ENCODE peak calls at places on chromosomes 11 and 22, in eight cellular contexts. A, X, W, M, C, O, Y and P are unnamed samples.

GRCh38 chr11:503179-503981 is 3.7 kb downstream of the RNH1 start:
- DNase-seq in A (no peak), X (peak), W (no peak), M (no peak), C (no peak), O (peak), Y (no peak), P (peak)

GRCh38 chr22:49913446-49913845 is 4.8 kb downstream of the ALG12 start:
- DNase-seq in A (no peak), X (no peak), W (no peak), M (no peak), C (no peak), O (no peak), Y (no peak), P (no peak)

GRCh38 chr11:19951558-19952083 is 208.7 kb downstream of the DBX1 start:
- DNase-seq in A (peak), X (no peak), W (no peak), M (peak), C (no peak), O (peak), Y (no peak), P (peak)

GRCh38 chr11:117931971-117932370 is 2.8 kb upstream of the TMPRSS13 start:
- DNase-seq in A (no peak), X (no peak), W (no peak), M (peak), C (peak), O (no peak), Y (no peak), P (no peak)

GRCh38 chr11:57700425-57700824 is 11.6 kb downstream of the MED19 start:
- DNase-seq in A (no peak), X (no peak), W (no peak), M (no peak), C (no peak), O (no peak), Y (no peak), P (no peak)

GRCh38 chr11:84526250-84526649 is 1100.9 kb downstream of the DLG2 start:
- DNase-seq in A (no peak), X (no peak), W (no peak), M (no peak), C (no peak), O (no peak), Y (no peak), P (no peak)

GRCh38 chr11:128188346-128189115 is 398.8 kb downstream of the ETS1 start:
- DNase-seq in A (no peak), X (no peak), W (no peak), M (no peak), C (no peak), O (no peak), Y (no peak), P (no peak)

GRCh38 chr11:15985127-15985862 is 371.1 kb downstream of the SOX6 start:
- DNase-seq in A (no peak), X (no peak), W (no peak), M (no peak), C (no peak), O (no peak), Y (no peak), P (no peak)

GRCh38 chr11:122656631-122657101 is 1.1 kb downstream of the UBASH3B start:
- DNase-seq in A (peak), X (peak), W (peak), M (peak), C (peak), O (peak), Y (peak), P (peak)

GRCh38 chr11:78212586-78213371 is 24.1 kb downstream of the USP35 start:
- DNase-seq in A (no peak), X (no peak), W (no peak), M (no peak), C (no peak), O (peak), Y (no peak), P (no peak)

GRCh38 chr11:62556102-62556871 is 9.7 kb upstream of the AHNAK start:
- DNase-seq in A (peak), X (no peak), W (peak), M (peak), C (peak), O (peak), Y (peak), P (peak)

GRCh38 chr11:116680349-116681125 is 92.2 kb downstream of the BUD13 start:
- DNase-seq in A (no peak), X (no peak), W (no peak), M (no peak), C (no peak), O (no peak), Y (no peak), P (no peak)

GRCh38 chr11:27183672-27184457 is 143.2 kb downstream of the BBOX1 start:
- DNase-seq in A (peak), X (no peak), W (peak), M (peak), C (peak), O (peak), Y (peak), P (peak)

GRCh38 chr22:49723478-49724029 is 104.1 kb downstream of the BRD1 start:
- DNase-seq in A (no peak), X (no peak), W (no peak), M (no peak), C (no peak), O (no peak), Y (no peak), P (no peak)

GRCh38 chr11:33448461-33449130 is 191.4 kb downstream of the HIPK3 start:
- DNase-seq in A (no peak), X (no peak), W (no peak), M (no peak), C (no peak), O (peak), Y (no peak), P (peak)

GRCh38 chr22:48492371-48493320 is 1335.0 kb downstream of the BRD1 start:
- DNase-seq in A (peak), X (peak), W (peak), M (no peak), C (no peak), O (peak), Y (no peak), P (peak)

GRCh38 chr11:99682171-99682570 is 661.4 kb downstream of the CNTN5 start:
- DNase-seq in A (no peak), X (no peak), W (no peak), M (no peak), C (no peak), O (no peak), Y (no peak), P (no peak)

GRCh38 chr11:8706673-8707432 is 24.3 kb downstream of the RPL27A start:
- DNase-seq in A (no peak), X (no peak), W (no peak), M (no peak), C (no peak), O (no peak), Y (no peak), P (no peak)

GRCh38 chr11:76660533-76661305 is 9.8 kb downstream of the LRRC32 start:
- DNase-seq in A (no peak), X (no peak), W (no peak), M (no peak), C (no peak), O (no peak), Y (peak), P (no peak)

GRCh38 chr11:10490032-10490397 is 35.0 kb downstream of the AMPD3 start:
- DNase-seq in A (no peak), X (no peak), W (no peak), M (no peak), C (no peak), O (no peak), Y (no peak), P (no peak)

GRCh38 chr11:20155683-20156279 is 4.5 kb downstream of the DBX1 start:
- DNase-seq in A (no peak), X (no peak), W (no peak), M (no peak), C (no peak), O (no peak), Y (no peak), P (no peak)

GRCh38 chr11:1236316-1237127 is 13.7 kb downstream of the MUC5B start:
- DNase-seq in A (no peak), X (no peak), W (no peak), M (no peak), C (no peak), O (no peak), Y (no peak), P (no peak)

GRCh38 chr11:62151737-62152102 is 27.9 kb downstream of the INCENP start:
- DNase-seq in A (no peak), X (no peak), W (no peak), M (no peak), C (no peak), O (no peak), Y (no peak), P (no peak)

GRCh38 chr11:24239016-24239720 is 257.7 kb upstream of the LUZP2 start:
- DNase-seq in A (no peak), X (no peak), W (no peak), M (no peak), C (no peak), O (peak), Y (no peak), P (peak)

GRCh38 chr22:31917227-31917921 is 27.0 kb upstream of the YWHAH start:
- DNase-seq in A (peak), X (no peak), W (no peak), M (no peak), C (no peak), O (no peak), Y (peak), P (no peak)

GRCh38 chr11:2295971-2296912 is 5.5 kb downstream of the C11orf21 start:
- DNase-seq in A (no peak), X (no peak), W (peak), M (no peak), C (no peak), O (no peak), Y (peak), P (no peak)

GRCh38 chr22:31676700-31677099 is 14.7 kb upstream of the PISD start:
- DNase-seq in A (peak), X (peak), W (peak), M (peak), C (peak), O (peak), Y (peak), P (peak)

GRCh38 chr11:39569784-39570183 is 1889.7 kb downstream of the LRRC4C start:
- DNase-seq in A (no peak), X (no peak), W (no peak), M (no peak), C (no peak), O (no peak), Y (no peak), P (no peak)

DNA sequence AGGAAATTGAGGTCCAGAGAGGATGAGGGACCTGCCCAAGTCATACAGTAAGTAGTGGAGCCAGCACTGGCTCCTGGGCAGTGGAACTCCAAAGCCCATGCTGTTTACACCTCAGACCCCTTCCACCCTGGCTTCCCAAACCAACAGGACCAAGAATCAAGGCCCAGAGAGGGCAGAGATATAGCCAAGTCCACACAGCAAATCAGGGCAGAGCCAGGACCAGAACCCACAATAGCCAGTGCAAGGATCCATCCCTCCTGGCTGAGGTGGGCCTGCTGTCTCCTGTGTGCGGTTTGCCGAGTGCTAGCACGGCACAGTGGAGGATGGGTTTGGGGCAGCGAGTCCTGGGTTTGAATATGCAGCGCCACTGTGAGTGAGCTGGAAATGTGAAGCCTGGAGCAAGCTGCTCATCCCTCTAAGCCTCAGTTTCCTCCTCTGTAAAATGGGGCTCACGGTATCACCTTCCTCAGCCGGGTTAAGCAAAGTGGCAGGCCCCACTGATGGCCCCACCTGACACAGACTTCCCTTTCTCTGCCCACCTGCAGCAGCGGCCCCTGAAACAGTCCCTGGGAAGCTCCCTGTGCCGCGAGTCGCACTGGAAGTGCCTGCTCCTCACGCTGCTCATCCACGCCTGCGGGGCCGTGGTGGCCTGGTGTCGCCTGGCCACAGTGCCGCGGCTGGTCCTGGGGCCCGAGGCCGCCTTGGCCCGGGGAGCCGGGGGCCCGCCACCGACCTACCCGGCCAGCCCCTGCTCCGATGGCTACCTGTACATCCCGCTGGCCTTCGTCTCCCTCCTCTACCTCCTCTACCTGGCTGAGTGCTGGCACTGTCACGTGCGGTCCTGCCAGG is 2.3 kb downstream of the TMEM151A start:
- DNase-seq in A (no peak), X (no peak), W (no peak), M (no peak), C (no peak), O (no peak), Y (no peak), P (no peak)
- H3K27ac ChIP-seq in A (no peak), X (no peak), W (no peak), M (no peak), C (no peak), O (no peak), Y (no peak), P (no peak)

GRCh38 chr22:23745780-23746179 is 5.1 kb downstream of the ZNF70 start:
- DNase-seq in A (no peak), X (no peak), W (no peak), M (no peak), C (no peak), O (no peak), Y (no peak), P (no peak)

GRCh38 chr22:23744485-23744884 is 6.4 kb downstream of the ZNF70 start:
- DNase-seq in A (no peak), X (no peak), W (no peak), M (no peak), C (no peak), O (no peak), Y (no peak), P (no peak)

GRCh38 chr22:23744001-23744400 is 6.9 kb downstream of the ZNF70 start:
- DNase-seq in A (no peak), X (no peak), W (no peak), M (no peak), C (no peak), O (no peak), Y (no peak), P (no peak)

GRCh38 chr22:23743303-23743705 is 7.6 kb downstream of the ZNF70 start:
- DNase-seq in A (no peak), X (no peak), W (no peak), M (no peak), C (no peak), O (no peak), Y (no peak), P (no peak)

GRCh38 chr22:23742505-23743264 is 8.2 kb downstream of the ZNF70 start:
- DNase-seq in A (no peak), X (no peak), W (no peak), M (no peak), C (no peak), O (no peak), Y (no peak), P (no peak)
- H3K27ac ChIP-seq in A (peak), X (no peak), W (no peak), M (no peak), C (no peak), O (no peak), Y (peak), P (no peak)

DNA sequence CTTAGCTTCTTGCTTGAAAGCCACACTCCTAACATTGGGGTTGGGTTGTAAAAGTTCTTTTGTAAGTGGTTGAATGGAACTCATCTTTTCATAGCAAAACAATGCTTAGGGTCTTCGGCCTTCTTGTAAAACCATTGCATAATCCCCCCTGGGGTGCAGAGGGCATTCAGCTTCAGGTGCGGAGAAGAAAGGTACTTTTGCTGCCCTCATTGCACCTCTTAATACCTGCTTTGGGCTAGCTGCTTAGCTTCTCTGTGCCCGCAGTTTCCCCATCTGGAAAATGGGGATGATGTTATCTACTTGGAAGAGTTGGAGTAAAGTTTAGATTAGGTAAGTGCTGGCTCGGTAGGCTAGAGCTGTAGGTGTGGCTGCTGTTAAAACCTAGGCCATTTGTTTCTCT is 10.1 kb downstream of the TEAD1 start:
- DNase-seq in A (no peak), X (no peak), W (no peak), M (no peak), C (no peak), O (no peak), Y (no peak), P (no peak)
- H3K27ac ChIP-seq in A (no peak), X (no peak), W (no peak), M (no peak), C (no peak), O (no peak), Y (no peak), P (no peak)

GRCh38 chr11:73335204-73335923 is 27.3 kb downstream of the ARHGEF17 start:
- DNase-seq in A (peak), X (peak), W (peak), M (peak), C (peak), O (peak), Y (peak), P (peak)

GRCh38 chr11:73334244-73335203 is 26.4 kb downstream of the ARHGEF17 start:
- DNase-seq in A (peak), X (no peak), W (no peak), M (no peak), C (no peak), O (peak), Y (peak), P (peak)

GRCh38 chr11:73333626-73334199 is 25.6 kb downstream of the ARHGEF17 start:
- DNase-seq in A (no peak), X (no peak), W (no peak), M (no peak), C (no peak), O (no peak), Y (no peak), P (no peak)

GRCh38 chr11:73331138-73331916 is 23.3 kb downstream of the ARHGEF17 start:
- DNase-seq in A (no peak), X (no peak), W (no peak), M (no peak), C (no peak), O (peak), Y (no peak), P (no peak)

DNA sequence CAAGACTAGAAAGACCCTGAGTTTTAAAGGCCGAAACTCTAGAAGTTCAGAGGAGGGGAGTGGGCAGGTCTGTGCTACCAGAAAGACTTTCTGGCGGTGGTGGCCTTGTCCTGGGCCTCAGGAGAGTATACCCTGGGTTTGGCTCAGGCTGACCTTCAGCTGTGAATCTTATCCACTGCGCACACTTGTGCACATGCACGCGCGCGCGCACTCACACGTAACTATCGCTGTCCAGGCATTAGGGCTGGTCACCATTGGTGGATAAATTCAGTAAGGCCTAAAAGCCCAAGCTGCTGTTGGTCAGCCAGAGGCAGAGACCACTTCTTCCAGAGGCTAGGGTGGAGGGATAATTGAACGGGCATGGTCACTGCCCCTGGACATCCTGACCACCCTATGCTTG is 25.1 kb downstream of the ARHGEF17 start:
- DNase-seq in A (no peak), X (no peak), W (no peak), M (no peak), C (no peak), O (no peak), Y (no peak), P (no peak)
- H3K27ac ChIP-seq in A (peak), X (peak), W (no peak), M (no peak), C (no peak), O (peak), Y (peak), P (peak)

GRCh38 chr11:65917077-65917433 is 1.8 kb downstream of the C11orf68 start:
- DNase-seq in A (no peak), X (no peak), W (no peak), M (no peak), C (no peak), O (no peak), Y (no peak), P (no peak)

GRCh38 chr11:65916391-65916790 is 2.5 kb downstream of the C11orf68 start:
- DNase-seq in A (no peak), X (no peak), W (no peak), M (no peak), C (no peak), O (no peak), Y (no peak), P (no peak)

GRCh38 chr11:65915821-65916251 is 3.0 kb downstream of the C11orf68 start:
- DNase-seq in A (peak), X (no peak), W (peak), M (no peak), C (no peak), O (peak), Y (peak), P (peak)

GRCh38 chr11:65917434-65918210 is 1.2 kb downstream of the C11orf68 start:
- DNase-seq in A (no peak), X (no peak), W (no peak), M (no peak), C (no peak), O (no peak), Y (no peak), P (no peak)

DNA sequence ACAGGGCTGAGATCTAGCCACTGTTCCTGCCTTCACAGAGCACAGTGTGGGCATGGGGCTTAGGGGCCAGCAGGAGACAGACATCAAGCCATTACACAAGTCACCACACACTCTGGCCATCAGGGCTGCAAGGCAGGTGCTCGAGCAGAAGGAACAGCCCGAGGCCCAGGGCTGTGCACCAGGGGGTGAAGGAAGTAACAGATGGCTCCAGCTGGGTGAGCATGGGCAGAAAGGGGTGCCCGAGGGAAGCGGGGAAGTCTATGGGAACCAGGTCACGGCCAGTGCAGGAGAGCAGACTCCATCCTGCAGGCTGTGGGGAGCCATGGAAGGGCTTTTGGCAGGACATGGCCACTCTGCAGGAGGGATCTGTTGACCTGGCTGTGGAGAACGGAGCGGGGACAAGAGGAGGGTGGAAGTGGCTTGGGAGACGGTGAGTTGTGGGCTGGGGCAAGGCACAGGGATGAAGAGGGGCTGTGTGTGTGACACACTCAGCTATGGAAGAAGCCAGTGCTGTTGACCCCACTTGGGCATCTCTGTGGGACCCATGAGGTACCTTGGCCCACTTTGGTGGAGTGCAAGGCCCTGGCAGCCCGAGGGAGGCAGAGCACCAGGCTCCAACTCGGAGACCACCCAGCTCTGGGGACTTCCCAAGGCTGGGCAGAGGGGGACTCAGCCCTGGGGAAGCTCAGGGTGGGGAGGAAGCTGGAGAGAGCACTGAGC is 3.6 kb downstream of the C11orf68 start:
- DNase-seq in A (no peak), X (no peak), W (no peak), M (no peak), C (no peak), O (no peak), Y (no peak), P (no peak)
- H3K27ac ChIP-seq in A (peak), X (no peak), W (peak), M (no peak), C (no peak), O (peak), Y (peak), P (peak)

GRCh38 chr11:134071306-134071705 is 2.4 kb downstream of the JAM3 start:
- DNase-seq in A (no peak), X (no peak), W (no peak), M (no peak), C (no peak), O (no peak), Y (no peak), P (no peak)
- H3K27ac ChIP-seq in A (no peak), X (peak), W (no peak), M (no peak), C (no peak), O (no peak), Y (no peak), P (no peak)

GRCh38 chr11:70326843-70327242 is 56.4 kb downstream of the PPFIA1 start:
- DNase-seq in A (no peak), X (no peak), W (no peak), M (no peak), C (no peak), O (no peak), Y (no peak), P (no peak)
- H3K27ac ChIP-seq in A (peak), X (no peak), W (no peak), M (no peak), C (no peak), O (peak), Y (peak), P (no peak)